ENCODE peak calls at places on chromosomes 6 and 20, in eight cellular contexts. C is astrocyte of the spinal cord, J is BE2C, M is left ventricle myocardium inferior, I is thoracic aorta, V is prostate gland, B is cardiac muscle cell, K is fibroblast of mammary gland. E is an unnamed sample.

GRCh38 chr20:60851826-60852704 is 400.0 kb upstream of the CDH4 start:
- DNase-seq in V (no peak), C (no peak), I (no peak), J (no peak), K (peak), M (no peak), B (no peak), E (no peak)

GRCh38 chr6:51147756-51148155 is 329.1 kb downstream of the TFAP2B start:
- DNase-seq in I (no peak), V (no peak), K (no peak), M (no peak), C (no peak), J (no peak), B (no peak), E (no peak)

GRCh38 chr6:114432380-114432779 is 89.6 kb upstream of the HS3ST5 start:
- DNase-seq in V (no peak), M (no peak), C (no peak), K (no peak), J (peak), I (no peak), B (no peak), E (no peak)

GRCh38 chr6:170149681-170150589 is 140.9 kb downstream of the DLL1 start:
- DNase-seq in I (no peak), C (no peak), V (no peak), K (no peak), J (peak), B (no peak), M (peak), E (no peak)

GRCh38 chr20:56411759-56412472 is at the start of gene CASS4:
- DNase-seq in J (no peak), I (no peak), M (no peak), B (peak), K (peak), C (peak), V (no peak), E (no peak)

GRCh38 chr20:40955326-40955725 is 73.3 kb upstream of the TOP1 start:
- DNase-seq in M (no peak), C (no peak), B (no peak), K (no peak), J (no peak), V (no peak), I (no peak), E (no peak)

GRCh38 chr6:99011151-99011550 is 63.4 kb upstream of the FBXL4 start:
- DNase-seq in V (no peak), M (no peak), B (no peak), I (no peak), K (no peak), J (no peak), C (no peak), E (no peak)

GRCh38 chr6:17397764-17398194 is 4.4 kb downstream of the CAP2 start:
- DNase-seq in C (no peak), I (no peak), V (no peak), B (peak), K (peak), J (no peak), M (no peak), E (no peak)

GRCh38 chr20:63775096-63775978 is 35.8 kb downstream of the SLC2A4RG start:
- DNase-seq in C (peak), B (peak), K (peak), J (peak), I (no peak), M (no peak), V (no peak), E (no peak)

GRCh38 chr6:159693894-159694545 is 979 bp upstream of the SOD2 start:
- DNase-seq in V (peak), J (no peak), K (peak), I (no peak), C (peak), B (peak), M (no peak), E (no peak)

GRCh38 chr20:1813674-1814635 is 81.3 kb upstream of the SIRPA start:
- DNase-seq in C (no peak), I (no peak), B (no peak), J (no peak), V (no peak), K (no peak), M (no peak), E (no peak)

GRCh38 chr6:130575971-130576370 is 210.2 kb downstream of the TMEM200A start:
- DNase-seq in C (no peak), M (no peak), I (no peak), V (no peak), B (no peak), K (no peak), J (no peak), E (no peak)

GRCh38 chr20:33685328-33686007 is 717 bp downstream of the E2F1 start:
- DNase-seq in K (peak), J (peak), B (no peak), V (no peak), M (no peak), I (no peak), C (no peak), E (no peak)

GRCh38 chr6:117989086-117989485 is 82.0 kb downstream of the SLC35F1 start:
- DNase-seq in K (no peak), M (no peak), B (no peak), I (no peak), V (no peak), C (no peak), J (no peak), E (no peak)

GRCh38 chr6:46175446-46175845 is 4.7 kb upstream of the ENPP5 start:
- DNase-seq in C (no peak), M (no peak), K (peak), J (no peak), I (no peak), B (peak), V (no peak), E (no peak)

GRCh38 chr6:158208226-158208807 is 40.2 kb downstream of the GTF2H5 start:
- DNase-seq in V (no peak), C (no peak), M (no peak), I (no peak), J (no peak), K (no peak), B (no peak), E (no peak)

GRCh38 chr6:161318456-161318855 is 44.6 kb upstream of the AGPAT4 start:
- DNase-seq in I (no peak), B (no peak), C (no peak), M (no peak), V (no peak), K (no peak), J (no peak), E (no peak)

GRCh38 chr6:13427838-13428527 is 59.4 kb downstream of the GFOD1 start:
- DNase-seq in K (no peak), C (no peak), M (no peak), J (no peak), I (no peak), V (no peak), B (no peak), E (no peak)

GRCh38 chr6:118632359-118632758 is 19.0 kb downstream of the CEP85L start:
- DNase-seq in K (no peak), C (no peak), V (no peak), B (no peak), J (no peak), M (no peak), I (no peak), E (no peak)

GRCh38 chr6:166430269-166430668 is 47.5 kb upstream of the MPC1 start:
- DNase-seq in B (no peak), C (no peak), K (no peak), V (no peak), I (no peak), J (no peak), M (no peak), E (no peak)

GRCh38 chr6:2351807-2352431 is 106.5 kb upstream of the GMDS start:
- DNase-seq in J (no peak), I (no peak), K (peak), M (no peak), B (peak), V (no peak), C (peak), E (no peak)

GRCh38 chr6:107679457-107679856 is 144.7 kb downstream of the SCML4 start:
- DNase-seq in B (peak), J (peak), M (peak), C (no peak), V (no peak), K (peak), I (no peak), E (no peak)

GRCh38 chr20:13009682-13010406 is 1.1 kb downstream of the SPTLC3 start:
- DNase-seq in B (peak), I (peak), M (no peak), V (peak), J (no peak), C (peak), K (peak), E (peak)

GRCh38 chr6:125882243-125882642 is 74.3 kb upstream of the HINT3 start:
- DNase-seq in V (no peak), C (no peak), J (no peak), I (no peak), M (no peak), K (no peak), B (no peak), E (no peak)

GRCh38 chr6:82955841-82956240 is 109.8 kb downstream of the UBE3D start:
- DNase-seq in V (no peak), C (peak), J (no peak), B (no peak), I (no peak), K (peak), M (no peak), E (no peak)

GRCh38 chr6:3711776-3712175 is 39.7 kb downstream of the PXDC1 start:
- DNase-seq in M (no peak), V (no peak), B (no peak), K (no peak), C (no peak), J (no peak), I (no peak), E (peak)

GRCh38 chr6:162621246-162621645 is 106.3 kb downstream of the PRKN start:
- DNase-seq in K (peak), M (no peak), B (peak), V (no peak), J (peak), I (no peak), C (peak), E (peak)

GRCh38 chr6:158205220-158205944 is 37.2 kb downstream of the GTF2H5 start:
- DNase-seq in B (no peak), M (no peak), J (no peak), K (no peak), I (no peak), V (no peak), C (no peak), E (no peak)

GRCh38 chr6:107800564-107801164 is 23.4 kb downstream of the SCML4 start:
- DNase-seq in B (peak), C (no peak), K (no peak), V (no peak), I (no peak), J (no peak), M (no peak), E (no peak)

GRCh38 chr6:169837529-169838250 is 86.3 kb downstream of the ERMARD start:
- DNase-seq in C (no peak), J (no peak), B (no peak), I (no peak), M (no peak), V (no peak), K (no peak), E (no peak)

GRCh38 chr6:4603291-4603690 is 172.9 kb upstream of the CDYL start:
- DNase-seq in C (peak), K (peak), J (no peak), M (peak), I (no peak), V (no peak), B (peak), E (no peak)

GRCh38 chr6:82773061-82773717 is 292.5 kb downstream of the UBE3D start:
- DNase-seq in J (no peak), K (no peak), B (no peak), C (no peak), M (no peak), I (no peak), V (no peak), E (no peak)

GRCh38 chr6:127554435-127555006 is 22.5 kb upstream of the C6orf58 start:
- DNase-seq in B (peak), I (no peak), C (peak), K (peak), V (no peak), J (peak), M (no peak), E (no peak)

GRCh38 chr6:125149256-125150144 is 4.1 kb upstream of the TPD52L1 start:
- DNase-seq in J (no peak), I (no peak), C (peak), V (no peak), B (no peak), K (peak), M (no peak), E (no peak)

GRCh38 chr6:15253107-15254073 is 7.5 kb downstream of the JARID2 start:
- DNase-seq in C (no peak), K (no peak), M (no peak), V (no peak), J (no peak), B (no peak), I (no peak), E (no peak)
- H3K4me3 ChIP-seq in C (no peak), K (no peak), M (peak), V (no peak), J (no peak), B (no peak), I (no peak), E (no peak)

DNA sequence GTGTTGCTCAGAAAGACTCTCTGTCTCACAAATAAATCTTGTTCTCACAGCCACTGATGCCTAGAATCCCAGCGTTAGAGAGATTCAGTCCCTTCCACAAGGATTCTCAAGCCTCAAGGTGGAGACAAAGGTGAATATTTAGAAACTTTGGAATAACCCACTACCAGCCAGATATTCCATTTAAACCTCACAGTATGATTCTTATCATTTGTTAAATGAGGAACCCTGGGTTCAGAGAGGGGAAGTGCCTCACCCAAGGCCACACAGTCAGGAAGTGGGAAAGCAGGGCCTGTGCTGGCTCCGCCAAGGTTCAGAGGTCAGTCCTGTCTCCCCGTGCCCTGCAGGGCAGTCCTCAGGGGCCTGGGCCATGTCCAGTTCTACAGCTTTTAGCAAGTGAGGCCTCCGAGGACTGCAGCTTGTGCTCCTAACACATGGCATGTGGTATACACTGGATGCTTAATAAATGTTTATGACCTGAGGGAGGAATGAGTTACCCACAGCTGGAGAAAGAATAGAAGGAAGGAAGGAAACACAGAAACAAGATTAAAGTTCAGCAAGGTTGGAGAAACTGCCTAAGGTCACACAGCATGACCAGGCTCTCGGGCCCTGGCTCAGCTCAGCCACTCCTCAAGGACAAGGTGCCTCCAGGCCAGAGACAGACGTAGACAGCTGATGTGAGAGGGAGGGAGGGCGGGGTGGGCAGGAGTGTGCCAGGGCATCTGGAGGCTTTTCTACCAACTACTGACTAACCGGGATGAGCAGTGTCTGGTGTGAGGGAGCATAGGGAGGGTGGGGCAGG is 3.9 kb upstream of the TGM2 start:
- DNase-seq in K (no peak), J (no peak), I (no peak), M (no peak), B (no peak), C (no peak), V (no peak), E (no peak)
- TF ChIP-seq CTCF in K (no peak), J (no peak), I (no peak), M (no peak), B (no peak), C (no peak), V (no peak), E (no peak)

GRCh38 chr20:58982406-58983114 is 1.5 kb downstream of the NELFCD start:
- DNase-seq in K (no peak), B (no peak), V (no peak), C (no peak), M (no peak), I (no peak), J (no peak), E (no peak)
- H3K4me3 ChIP-seq in K (peak), B (peak), V (peak), C (peak), M (peak), I (peak), J (peak), E (peak)

GRCh38 chr6:572596-573265 is 84.2 kb downstream of the HUS1B start:
- DNase-seq in I (no peak), V (no peak), K (no peak), C (no peak), B (peak), J (no peak), M (no peak), E (no peak)
- TF ChIP-seq CTCF in I (no peak), V (no peak), K (no peak), C (no peak), B (no peak), J (no peak), M (no peak), E (no peak)

DNA sequence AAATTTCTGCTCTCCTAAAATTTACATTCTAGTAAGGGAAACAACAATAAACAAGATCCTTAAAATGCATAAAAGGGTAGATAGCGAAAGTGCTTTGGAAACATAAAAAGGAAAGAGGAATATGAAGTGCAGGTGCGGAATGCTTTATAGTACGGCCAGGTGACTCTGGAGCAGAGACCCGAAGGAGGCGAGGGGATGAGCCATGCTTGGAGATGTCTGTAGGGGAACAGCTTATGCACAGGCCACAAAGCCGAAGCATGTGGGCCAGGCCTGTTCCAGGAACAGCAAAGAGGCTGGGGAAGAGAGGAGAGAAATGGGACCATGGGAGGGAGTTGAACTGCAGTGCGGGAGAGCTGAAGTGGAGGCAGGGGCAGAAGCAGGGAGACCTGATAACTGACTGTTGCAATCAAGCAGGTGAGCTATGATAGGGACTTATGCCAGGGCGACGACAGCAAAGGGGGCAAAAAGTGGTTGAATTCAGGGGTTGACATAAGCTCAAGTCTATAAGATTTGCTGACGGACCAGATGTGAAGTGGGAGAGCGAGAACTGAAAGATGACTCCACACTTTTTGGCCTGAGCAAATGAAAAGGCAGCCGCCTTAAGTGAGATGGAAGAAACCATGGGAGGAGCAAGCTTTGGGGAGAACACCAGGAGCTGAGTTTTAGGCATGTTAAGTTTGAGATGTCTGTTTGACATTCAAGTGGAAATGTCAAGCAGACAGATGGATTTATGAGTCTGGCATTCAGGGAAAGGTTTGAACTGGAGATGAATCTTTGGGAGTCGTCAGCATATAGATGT is 83.1 kb downstream of the CNBD2 start:
- DNase-seq in I (no peak), B (no peak), M (no peak), C (no peak), V (no peak), K (no peak), J (no peak), E (no peak)
- H3K4me3 ChIP-seq in I (peak), B (peak), M (peak), C (peak), V (peak), K (peak), J (peak), E (peak)

E was measured in LNCaP clone FGC.